ENCODE peak calls at places on chromosomes 12 and 14, in seven cellular contexts. F, H, N, O, L, K and Z are unnamed samples.

GRCh38 chr14:89033756-89034155 is 209.3 kb downstream of the TTC8 start:
- DNase-seq in F (peak; percentile 39), H (no peak), N (no peak), O (no peak), L (no peak), K (no peak), Z (no peak)

GRCh38 chr12:3592856-3593625 is 102.0 kb downstream of the PRMT8 start:
- DNase-seq in F (no peak), H (no peak), N (no peak), O (no peak), L (no peak), K (no peak), Z (no peak)

GRCh38 chr12:71158361-71158882 is 623 bp upstream of the TSPAN8 start:
- DNase-seq in F (peak; percentile 95), H (no peak), N (peak; percentile 38), O (no peak), L (no peak), K (no peak), Z (no peak)

GRCh38 chr12:80162177-80162576 is 62.8 kb downstream of the OTOGL start:
- DNase-seq in F (no peak), H (no peak), N (no peak), O (no peak), L (no peak), K (no peak), Z (no peak)

GRCh38 chr14:58593977-58594376 is 43.8 kb upstream of the DACT1 start:
- DNase-seq in F (no peak), H (no peak), N (no peak), O (no peak), L (no peak), K (no peak), Z (no peak)

GRCh38 chr12:119082496-119082895 is 96.2 kb upstream of the HSPB8 start:
- DNase-seq in F (no peak), H (no peak), N (no peak), O (no peak), L (no peak), K (no peak), Z (no peak)

GRCh38 chr12:119020377-119021360 is 39.3 kb downstream of the SRRM4 start:
- DNase-seq in F (no peak), H (no peak), N (no peak), O (no peak), L (no peak), K (no peak), Z (peak; percentile 31)

GRCh38 chr12:112535017-112535416 is 116.3 kb downstream of the PTPN11 start:
- DNase-seq in F (no peak), H (no peak), N (no peak), O (no peak), L (no peak), K (no peak), Z (no peak)

GRCh38 chr12:76249501-76249900 is 98.7 kb downstream of the BBS10 start:
- DNase-seq in F (no peak), H (no peak), N (no peak), O (no peak), L (no peak), K (no peak), Z (no peak)

GRCh38 chr12:81085832-81086231 is 8.0 kb downstream of the ACSS3 start:
- DNase-seq in F (no peak), H (no peak), N (no peak), O (no peak), L (no peak), K (no peak), Z (no peak)

GRCh38 chr14:71054706-71055105 is 147.4 kb downstream of the PCNX1 start:
- DNase-seq in F (no peak), H (no peak), N (no peak), O (no peak), L (no peak), K (no peak), Z (no peak)

GRCh38 chr12:127559349-127560040 is 707.5 kb upstream of the TMEM132C start:
- DNase-seq in F (peak; percentile 99), H (no peak), N (no peak), O (peak; percentile 92), L (no peak), K (no peak), Z (peak; percentile 69)

GRCh38 chr12:92898755-92899154 is 30.3 kb downstream of the EEA1 start:
- DNase-seq in F (no peak), H (no peak), N (no peak), O (no peak), L (no peak), K (no peak), Z (no peak)

GRCh38 chr12:111754671-111755070 is 12.1 kb upstream of the ALDH2 start:
- DNase-seq in F (no peak), H (no peak), N (no peak), O (no peak), L (no peak), K (peak; percentile 56), Z (no peak)

GRCh38 chr12:3651585-3652424 is 101.1 kb downstream of the CRACR2A start:
- DNase-seq in F (no peak), H (no peak), N (no peak), O (no peak), L (no peak), K (no peak), Z (no peak)

GRCh38 chr14:49896956-49897355 is 4.1 kb downstream of the ARF6 start:
- DNase-seq in F (no peak), H (no peak), N (no peak), O (no peak), L (no peak), K (no peak), Z (no peak)

GRCh38 chr14:96091149-96091693 is 52.1 kb downstream of the C14orf132 start:
- DNase-seq in F (no peak), H (no peak), N (peak; percentile 21), O (no peak), L (no peak), K (peak; percentile 35), Z (no peak)

GRCh38 chr12:66779466-66779865 is 100.6 kb upstream of the GRIP1 start:
- DNase-seq in F (no peak), H (no peak), N (no peak), O (no peak), L (no peak), K (no peak), Z (no peak)

GRCh38 chr12:28569698-28570411 is 379.6 kb downstream of the CCDC91 start:
- DNase-seq in F (no peak), H (no peak), N (no peak), O (peak; percentile 93), L (no peak), K (no peak), Z (no peak)

GRCh38 chr14:99321955-99322730 is 50.1 kb upstream of the BCL11B start:
- DNase-seq in F (no peak), H (no peak), N (no peak), O (no peak), L (no peak), K (no peak), Z (no peak)

GRCh38 chr12:130875193-130875592 is 3.3 kb downstream of the RAN start:
- DNase-seq in F (no peak), H (no peak), N (no peak), O (no peak), L (no peak), K (no peak), Z (no peak)

GRCh38 chr12:45130881-45131281 is 80.0 kb upstream of the DBX2 start:
- DNase-seq in F (peak; percentile 83), H (peak; percentile 1), N (no peak), O (peak; percentile 11), L (no peak), K (no peak), Z (no peak)

GRCh38 chr12:122799635-122800243 is 25.4 kb downstream of the CCDC62 start:
- DNase-seq in F (no peak), H (no peak), N (no peak), O (no peak), L (no peak), K (no peak), Z (no peak)

GRCh38 chr14:22159968-22160367 is 429.1 kb downstream of the DAD1 start:
- DNase-seq in F (no peak), H (no peak), N (no peak), O (no peak), L (no peak), K (no peak), Z (no peak)

GRCh38 chr14:38762845-38763244 is 340.2 kb downstream of the SEC23A start:
- DNase-seq in F (no peak), H (no peak), N (no peak), O (no peak), L (no peak), K (no peak), Z (no peak)

GRCh38 chr12:16603265-16603915 is 2.6 kb downstream of the LMO3 start:
- DNase-seq in F (no peak), H (no peak), N (no peak), O (no peak), L (no peak), K (no peak), Z (no peak)

GRCh38 chr12:93243689-93244513 is 133.8 kb upstream of the NUDT4 start:
- DNase-seq in F (no peak), H (no peak), N (peak; percentile 66), O (peak; percentile 60), L (no peak), K (no peak), Z (no peak)

GRCh38 chr12:12265035-12265434 is 1.8 kb downstream of the LRP6 start:
- DNase-seq in F (no peak), H (no peak), N (no peak), O (no peak), L (no peak), K (no peak), Z (no peak)

GRCh38 chr12:70985850-70986249 is 65.3 kb upstream of the PTPRR start:
- DNase-seq in F (no peak), H (no peak), N (no peak), O (no peak), L (no peak), K (no peak), Z (no peak)

GRCh38 chr14:75258079-75258802 is 20.4 kb upstream of the FOS start:
- DNase-seq in F (no peak), H (no peak), N (no peak), O (peak; percentile 71), L (no peak), K (peak; percentile 87), Z (no peak)

GRCh38 chr14:49505026-49505766 is 81.0 kb downstream of the RPS29 start:
- DNase-seq in F (no peak), H (no peak), N (no peak), O (no peak), L (no peak), K (no peak), Z (no peak)